ENCODE peak calls at places on chromosomes 1 and 21, in nine cellular contexts. F is NCI-H1105 treated with DMSO at 0.1 percent for 48 hours; K is progenitor cell of endocrine pancreas; S is cerebellar nuclear complex; O is activated CD4-positive, alpha-beta T cell treated with anti-CD3 and anti-CD28 coated beads for 36 hours; R is RPMI7951; D is iris pigment epithelial cell; Z is SK-N-DZ; T is endothelial cell. A is an unnamed sample.

GRCh38 chr1:152777510-152778137 is 2.7 kb downstream of the LCE1F start:
- DNase-seq in F (peak; percentile 2), K (no peak), S (no peak), O (peak; percentile 10), R (peak; percentile 27), D (no peak), Z (peak; percentile 33), T (peak; percentile 51), A (no peak)

GRCh38 chr1:59107516-59107915 is 189.4 kb upstream of the FGGY start:
- DNase-seq in F (no peak), K (no peak), S (peak; percentile 66), O (no peak), R (no peak), D (peak; percentile 10), Z (no peak), T (no peak), A (no peak)

GRCh38 chr1:83761084-83761760 is 237.7 kb downstream of the TTLL7 start:
- DNase-seq in F (no peak), K (no peak), S (no peak), O (peak; percentile 42), R (no peak), D (no peak), Z (no peak), T (no peak), A (no peak)

GRCh38 chr1:113508364-113509164 is 118.2 kb downstream of the MAGI3 start:
- DNase-seq in F (no peak), K (no peak), S (no peak), O (no peak), R (no peak), D (no peak), Z (peak; percentile 80), T (no peak), A (no peak)

GRCh38 chr1:150551784-150552691 is 2.8 kb downstream of the ADAMTSL4 start:
- DNase-seq in F (no peak), K (no peak), S (no peak), O (peak; percentile 62), R (peak; percentile 68), D (peak; percentile 97), Z (peak; percentile 66), T (no peak), A (peak; percentile 95)

GRCh38 chr1:115210302-115210711 is 121.0 kb upstream of the TSPAN2 start:
- DNase-seq in F (no peak), K (no peak), S (no peak), O (no peak), R (peak; percentile 83), D (peak; percentile 90), Z (no peak), T (no peak), A (peak; percentile 3)

GRCh38 chr1:28235746-28236655 is at the start of gene ATP5IF1:
- DNase-seq in F (peak; percentile 99), K (peak; percentile 86), S (peak; percentile 98), O (peak; percentile 97), R (peak; percentile 98), D (peak; percentile 99), Z (peak; percentile 96), T (peak; percentile 92), A (peak; percentile 98)

GRCh38 chr1:1619917-1620361 is 4.6 kb downstream of the MIB2 start:
- DNase-seq in F (no peak), K (no peak), S (no peak), O (no peak), R (no peak), D (no peak), Z (no peak), T (peak; percentile 54), A (no peak)

GRCh38 chr1:156368889-156369684 is at the start of gene RHBG:
- DNase-seq in F (no peak), K (peak; percentile 45), S (peak; percentile 26), O (peak; percentile 35), R (peak; percentile 37), D (peak; percentile 10), Z (no peak), T (peak; percentile 52), A (peak; percentile 40)

GRCh38 chr21:33096426-33096825 is 26.5 kb downstream of the OLIG1 start:
- DNase-seq in F (no peak), K (no peak), S (no peak), O (no peak), R (no peak), D (no peak), Z (no peak), T (no peak), A (no peak)

GRCh38 chr1:174077755-174078490 is 55.8 kb upstream of the RC3H1 start:
- DNase-seq in F (no peak), K (no peak), S (no peak), O (no peak), R (peak; percentile 13), D (no peak), Z (no peak), T (no peak), A (no peak)

GRCh38 chr21:39106881-39107462 is 76.3 kb downstream of the PSMG1 start:
- DNase-seq in F (no peak), K (no peak), S (no peak), O (no peak), R (no peak), D (no peak), Z (no peak), T (no peak), A (no peak)

GRCh38 chr1:177915641-177916040 is 54.2 kb downstream of the SEC16B start:
- DNase-seq in F (no peak), K (no peak), S (no peak), O (no peak), R (peak; percentile 8), D (no peak), Z (no peak), T (no peak), A (no peak)

GRCh38 chr1:31532114-31532644 is 44.1 kb upstream of the TINAGL1 start:
- DNase-seq in F (no peak), K (no peak), S (no peak), O (no peak), R (no peak), D (peak; percentile 29), Z (no peak), T (no peak), A (peak; percentile 19)

GRCh38 chr1:172821609-172822274 is 162.8 kb downstream of the FASLG start:
- DNase-seq in F (no peak), K (no peak), S (no peak), O (no peak), R (peak; percentile 87), D (peak; percentile 79), Z (peak; percentile 4), T (no peak), A (peak; percentile 87)

GRCh38 chr1:149844096-149844495 is 55.3 kb upstream of the BOLA1 start:
- DNase-seq in F (no peak), K (no peak), S (no peak), O (peak; percentile 37), R (peak; percentile 51), D (peak; percentile 78), Z (peak; percentile 11), T (no peak), A (peak; percentile 69)

GRCh38 chr21:26147535-26147934 is 23.0 kb downstream of the APP start:
- DNase-seq in F (no peak), K (no peak), S (peak; percentile 8), O (no peak), R (no peak), D (no peak), Z (no peak), T (no peak), A (no peak)

GRCh38 chr1:217747156-217747769 is 116.1 kb downstream of the SPATA17 start:
- DNase-seq in F (peak; percentile 66), K (no peak), S (no peak), O (no peak), R (peak; percentile 26), D (peak; percentile 34), Z (peak; percentile 36), T (no peak), A (peak; percentile 33)

GRCh38 chr1:224852901-224853568 is 76.4 kb upstream of the DNAH14 start:
- DNase-seq in F (peak; percentile 37), K (no peak), S (no peak), O (no peak), R (peak; percentile 61), D (peak; percentile 66), Z (peak; percentile 32), T (no peak), A (peak; percentile 72)